ENCODE peak calls at places on chromosomes 12 and 14, in five cellular contexts. S is fibroblast of the conjunctiva, J is posterior vena cava, V is posterior cingulate gyrus, K is fibroblast of pulmonary artery. X is an unnamed sample.

GRCh38 chr14:75310295-75311059 is 31.8 kb downstream of the FOS start:
- DNase-seq in V (peak), K (peak), S (peak), J (peak), X (no peak)

GRCh38 chr12:26317942-26318565 is 122.7 kb downstream of the SSPN start:
- DNase-seq in S (peak), J (no peak), V (no peak), K (peak), X (no peak)

GRCh38 chr14:52553002-52553670 is 500 bp downstream of the GPR137C start:
- DNase-seq in J (no peak), K (peak), V (peak), S (no peak), X (peak)

GRCh38 chr12:2998789-2999264 is 39.6 kb downstream of the TEAD4 start:
- DNase-seq in V (peak), J (peak), S (peak), K (peak), X (no peak)

GRCh38 chr14:96062506-96062905 is 23.3 kb downstream of the C14orf132 start:
- DNase-seq in J (peak), V (no peak), K (no peak), S (no peak), X (no peak)

GRCh38 chr12:3332190-3332589 is 158.8 kb upstream of the PRMT8 start:
- DNase-seq in V (no peak), J (no peak), S (no peak), K (peak), X (no peak)

GRCh38 chr12:25124493-25124892 is 70.5 kb downstream of the DNAI7 start:
- DNase-seq in J (no peak), V (no peak), K (no peak), S (no peak), X (no peak)

GRCh38 chr14:106493962-106494823 is 967.8 kb downstream of the TMEM121 start:
- DNase-seq in K (no peak), S (no peak), J (no peak), V (no peak), X (no peak)

GRCh38 chr12:3187846-3188755 is 110.9 kb downstream of the TSPAN9 start:
- DNase-seq in K (no peak), V (no peak), J (no peak), S (no peak), X (no peak)

GRCh38 chr14:105908481-105908911 is 382.1 kb downstream of the TMEM121 start:
- DNase-seq in V (no peak), K (no peak), S (no peak), J (no peak), X (no peak)

GRCh38 chr14:76490735-76491134 is 114.8 kb downstream of the ESRRB start:
- DNase-seq in J (no peak), S (no peak), V (no peak), K (no peak), X (no peak)

GRCh38 chr12:116089080-116089479 is 188.4 kb downstream of the MED13L start:
- DNase-seq in V (no peak), J (no peak), S (no peak), K (no peak), X (no peak)

GRCh38 chr14:23164250-23164649 is 19.2 kb downstream of the SLC7A8 start:
- DNase-seq in J (no peak), V (no peak), S (no peak), K (peak), X (no peak)

GRCh38 chr12:110348431-110349059 is 55.0 kb downstream of the ANAPC7 start:
- DNase-seq in J (no peak), S (no peak), K (no peak), V (no peak), X (no peak)

GRCh38 chr14:75249251-75249957 is 29.2 kb upstream of the FOS start:
- DNase-seq in V (no peak), J (no peak), S (no peak), K (no peak), X (peak)

GRCh38 chr12:95522692-95523091 is 28.6 kb downstream of the USP44 start:
- DNase-seq in K (no peak), V (no peak), S (no peak), J (no peak), X (no peak)

GRCh38 chr14:29925106-29925722 is 2.4 kb downstream of the PRKD1 start:
- DNase-seq in K (peak), J (no peak), V (no peak), S (no peak), X (no peak)

GRCh38 chr12:99959549-99960170 is 25.1 kb downstream of the ANKS1B start:
- DNase-seq in S (peak), V (no peak), J (no peak), K (peak), X (no peak)

GRCh38 chr12:82412246-82412645 is 53.9 kb downstream of the METTL25 start:
- DNase-seq in S (no peak), J (no peak), K (no peak), V (no peak), X (no peak)

GRCh38 chr14:64337901-64338615 is 43.9 kb upstream of the ESR2 start:
- DNase-seq in S (peak), V (peak), K (peak), J (peak), X (no peak)

GRCh38 chr12:67926063-67926462 is 63.2 kb upstream of the IFNG-AS1 start:
- DNase-seq in J (no peak), V (no peak), K (no peak), S (no peak), X (no peak)

GRCh38 chr12:67937822-67938221 is 51.4 kb upstream of the IFNG-AS1 start:
- DNase-seq in J (no peak), S (no peak), K (no peak), V (no peak), X (no peak)

GRCh38 chr12:19882418-19882817 is 443.1 kb downstream of the AEBP2 start:
- DNase-seq in J (no peak), V (no peak), S (no peak), K (no peak), X (no peak)

GRCh38 chr14:50666772-50667490 is 1.2 kb downstream of the SAV1 start:
- DNase-seq in J (no peak), V (peak), S (peak), K (peak), X (peak)

GRCh38 chr12:91173139-91173538 is 9.5 kb downstream of the DCN start:
- DNase-seq in K (no peak), S (no peak), J (no peak), V (no peak), X (no peak)

GRCh38 chr12:113072136-113072535 is 15.6 kb downstream of the DTX1 start:
- DNase-seq in S (no peak), J (no peak), K (no peak), V (no peak), X (no peak)

GRCh38 chr14:39080886-39081285 is 22.1 kb downstream of the SEC23A start:
- DNase-seq in S (no peak), K (no peak), V (no peak), J (no peak), X (no peak)

GRCh38 chr12:32264995-32265394 is 134.4 kb upstream of the FGD4 start:
- DNase-seq in V (no peak), S (peak), J (no peak), K (peak), X (no peak)

GRCh38 chr14:33363687-33364086 is 425.0 kb downstream of the NPAS3 start:
- DNase-seq in K (no peak), J (no peak), S (no peak), V (no peak), X (no peak)

GRCh38 chr12:83322816-83323215 is 636.1 kb downstream of the TMTC2 start:
- DNase-seq in J (no peak), V (no peak), K (no peak), S (no peak), X (no peak)

GRCh38 chr12:51971679-51972423 is 20.4 kb downstream of the ACVR1B start:
- DNase-seq in K (peak), J (no peak), S (no peak), V (no peak), X (no peak)

GRCh38 chr14:85576161-85576560 is 46.2 kb downstream of the FLRT2 start:
- DNase-seq in J (no peak), K (peak), V (no peak), S (no peak), X (no peak)

X was measured in CD8-positive, alpha-beta T cell.